ENCODE peak calls at places on chromosomes 5 and 9, in six cellular contexts. D, O, K, I, X and A are unnamed samples.
A peak's percentile ranks its signal among the peaks of the same experiment; 100 is the strongest.

GRCh38 chr9:135032041-135032835 is 55.2 kb upstream of the OLFM1 start:
- DNase-seq in O (peak; percentile 60), K (no peak), I (no peak), X (no peak), D (no peak), A (no peak)

GRCh38 chr9:81969971-81970370 is 18.6 kb upstream of the SPATA31D1 start:
- DNase-seq in D (no peak), K (no peak), O (no peak), X (no peak), I (no peak), A (peak; percentile 61)

GRCh38 chr5:95823738-95824609 is 1.4 kb upstream of the GLRX start:
- DNase-seq in D (peak; percentile 96), O (peak; percentile 83), I (no peak), K (no peak), X (peak; percentile 91), A (peak; percentile 92)

GRCh38 chr5:150540615-150541396 is 32.9 kb downstream of the NDST1 start:
- DNase-seq in O (no peak), K (no peak), X (no peak), D (peak; percentile 98), I (no peak), A (peak; percentile 96)

GRCh38 chr5:143016777-143017374 is 246.7 kb downstream of the ARHGAP26 start:
- DNase-seq in O (no peak), X (peak; percentile 54), D (peak; percentile 88), I (no peak), K (peak; percentile 55), A (peak; percentile 73)

GRCh38 chr5:177310757-177311173 is 933 bp downstream of the MXD3 start:
- DNase-seq in X (no peak), D (peak; percentile 36), K (peak; percentile 28), I (no peak), O (peak; percentile 72), A (no peak)

GRCh38 chr5:127228540-127229184 is 61.9 kb upstream of the MEGF10 start:
- DNase-seq in O (peak; percentile 52), K (peak; percentile 36), X (no peak), D (peak; percentile 11), I (no peak), A (no peak)

GRCh38 chr5:114419941-114420340 is 58.1 kb downstream of the KCNN2 start:
- DNase-seq in O (no peak), K (no peak), I (no peak), D (no peak), X (no peak), A (no peak)

GRCh38 chr9:136625101-136626065 is 37.3 kb upstream of the EGFL7 start:
- DNase-seq in K (peak; percentile 75), D (peak; percentile 73), O (peak; percentile 57), X (peak; percentile 66), I (peak; percentile 90), A (peak; percentile 33)

GRCh38 chr9:136627703-136628102 is 35.0 kb upstream of the EGFL7 start:
- DNase-seq in D (no peak), I (no peak), O (no peak), K (no peak), X (no peak), A (no peak)

GRCh38 chr9:136628287-136628686 is 34.4 kb upstream of the EGFL7 start:
- DNase-seq in O (no peak), X (no peak), I (no peak), K (no peak), D (no peak), A (no peak)

GRCh38 chr9:136626066-136626725 is 36.5 kb upstream of the EGFL7 start:
- DNase-seq in O (no peak), D (no peak), X (no peak), K (no peak), I (no peak), A (no peak)

GRCh38 chr9:136626740-136627642 is 35.7 kb upstream of the EGFL7 start:
- DNase-seq in O (peak; percentile 60), I (no peak), K (peak; percentile 54), X (no peak), D (no peak), A (no peak)
- TF ChIP-seq CTCF in O (peak; percentile 31), I (no peak), K (no peak), X (no peak), D (peak; percentile 32), A (no peak)

GRCh38 chr5:158317507-158317906 is 458.6 kb upstream of the CLINT1 start:
- DNase-seq in O (no peak), I (no peak), D (no peak), K (no peak), X (no peak), A (no peak)

GRCh38 chr5:158320934-158321333 is 462.0 kb upstream of the CLINT1 start:
- DNase-seq in K (no peak), O (no peak), X (no peak), D (no peak), I (no peak), A (no peak)

GRCh38 chr5:158320178-158320674 is 461.3 kb upstream of the CLINT1 start:
- DNase-seq in I (no peak), D (no peak), X (no peak), O (no peak), K (no peak), A (peak; percentile 2)

GRCh38 chr5:158326241-158326640 is 467.3 kb upstream of the CLINT1 start:
- DNase-seq in X (no peak), O (no peak), I (no peak), K (peak; percentile 43), D (no peak), A (no peak)

DNA sequence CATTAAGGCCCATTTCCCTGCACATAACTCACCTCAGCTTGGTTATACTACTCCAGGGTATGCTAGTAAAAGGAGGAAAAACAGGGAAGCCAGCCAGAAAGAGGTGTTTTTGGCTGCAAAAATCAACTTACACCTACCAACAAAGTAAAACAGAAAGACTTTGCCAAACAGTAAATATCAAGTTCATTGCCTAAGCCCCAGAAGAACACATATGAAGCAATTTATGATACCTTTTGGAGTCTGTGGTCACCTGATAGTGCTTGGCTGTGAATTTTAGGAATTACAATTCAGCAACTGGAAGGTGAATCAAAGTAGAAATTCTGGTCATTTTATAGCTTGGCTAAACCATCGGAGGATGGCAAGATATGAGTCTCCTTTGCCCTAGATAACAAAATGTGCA is 463.7 kb upstream of the CLINT1 start:
- DNase-seq in D (no peak), X (no peak), I (no peak), K (no peak), O (no peak), A (no peak)
- H3K4me3 ChIP-seq in D (no peak overlapping the region), X (no peak overlapping the region), I (no peak overlapping the region), K (no peak overlapping the region), O (no peak overlapping the region), A (no peak overlapping the region)

GRCh38 chr5:146130440-146131045 is 25.2 kb upstream of the PLAC8L1 start:
- DNase-seq in K (peak; percentile 33), I (no peak), O (no peak), D (peak; percentile 70), X (peak; percentile 23), A (peak; percentile 73)
- TF ChIP-seq CTCF in K (peak; percentile 78), I (peak; percentile 32), O (peak; percentile 18), D (peak; percentile 64), X (peak; percentile 67), A (peak; percentile 59)

GRCh38 chr5:174067499-174067898 is 22.0 kb downstream of the NSG2 start:
- DNase-seq in I (no peak), X (no peak), K (no peak), D (no peak), O (no peak), A (no peak)

GRCh38 chr5:174059247-174059646 is 13.7 kb downstream of the NSG2 start:
- DNase-seq in K (no peak), O (no peak), D (no peak), I (no peak), X (no peak), A (no peak)

GRCh38 chr5:174064171-174064570 is 18.7 kb downstream of the NSG2 start:
- DNase-seq in X (no peak), O (no peak), I (no peak), D (no peak), K (no peak), A (no peak)

GRCh38 chr5:174065528-174066189 is 20.2 kb downstream of the NSG2 start:
- DNase-seq in D (no peak), X (no peak), I (no peak), O (no peak), K (peak; percentile 13), A (no peak)

DNA sequence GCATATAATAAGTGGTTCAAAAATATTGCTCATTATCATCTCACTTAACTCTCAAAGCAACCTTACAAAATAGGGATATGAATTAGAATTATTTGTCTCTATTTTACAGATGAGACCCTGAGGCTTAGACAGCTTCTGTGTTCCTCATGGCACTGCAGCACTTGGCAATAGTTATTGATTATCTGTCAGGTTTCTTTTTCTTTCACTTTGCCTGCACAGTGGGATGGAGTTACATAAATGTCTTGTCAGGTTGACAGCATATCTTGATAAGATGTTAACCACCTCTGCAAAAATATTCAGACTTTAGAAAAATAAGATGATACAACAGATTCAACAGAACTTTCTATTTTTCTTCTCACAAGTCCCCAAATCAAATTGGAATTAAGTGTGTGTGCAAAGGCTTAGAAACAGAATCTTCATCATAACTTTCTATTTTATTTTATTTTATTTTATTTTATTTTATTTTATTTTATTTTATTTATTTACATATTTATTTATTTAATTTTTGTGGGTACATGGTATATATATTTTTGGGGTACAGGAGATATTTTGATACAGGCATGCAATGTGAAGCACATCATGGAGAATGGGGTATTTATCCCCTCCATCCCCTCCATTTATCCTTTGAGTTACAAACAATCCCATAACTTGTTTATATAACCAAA is 17.7 kb downstream of the NSG2 start:
- DNase-seq in I (no peak), D (no peak), X (no peak), K (no peak), O (no peak), A (no peak)
- H3K4me3 ChIP-seq in I (no peak overlapping the region), D (no peak overlapping the region), X (no peak overlapping the region), K (no peak overlapping the region), O (no peak overlapping the region), A (no peak overlapping the region)